ENCODE peak calls at places on chromosomes 4 and X, in six cellular contexts. D, W, P, Y, R and E are unnamed samples.

GRCh38 chr4:73021634-73022033 is 47.9 kb downstream of the COX18 start:
- DNase-seq in P (peak), Y (peak), D (no peak), W (no peak), R (no peak), E (no peak)

GRCh38 chrX:153469811-153470410 is 465 bp downstream of the HAUS7 start:
- DNase-seq in W (peak), R (peak), Y (peak), P (peak), D (no peak), E (no peak)

GRCh38 chr4:602559-602942 is 22.8 kb upstream of the PDE6B start:
- DNase-seq in Y (peak), W (peak), D (peak), R (peak), P (peak), E (peak)

GRCh38 chr4:143287571-143287923 is 49.1 kb upstream of the GAB1 start:
- DNase-seq in Y (no peak), R (no peak), P (no peak), D (no peak), W (no peak), E (no peak)

GRCh38 chr4:96652158-96652557 is 812.3 kb downstream of the PDHA2 start:
- DNase-seq in R (no peak), P (no peak), W (no peak), D (no peak), Y (no peak), E (no peak)

GRCh38 chr4:110639207-110640092 is 16.6 kb upstream of the PITX2 start:
- DNase-seq in P (no peak), Y (peak), D (no peak), W (no peak), R (no peak), E (no peak)

GRCh38 chrX:150767475-150768131 is 74.4 kb downstream of the MTMR1 start:
- DNase-seq in Y (no peak), D (peak), R (no peak), P (no peak), W (no peak), E (no peak)

GRCh38 chrX:53918697-53919096 is 125.6 kb downstream of the PHF8 start:
- DNase-seq in Y (no peak), R (no peak), W (no peak), D (peak), P (no peak), E (no peak)

GRCh38 chr4:78057135-78057599 is at the start of gene FRAS1:
- DNase-seq in Y (peak), D (no peak), P (peak), W (no peak), R (peak), E (peak)

GRCh38 chr4:69038582-69038981 is 57.7 kb upstream of the UGT2B7 start:
- DNase-seq in P (peak), R (no peak), D (no peak), W (no peak), Y (no peak), E (no peak)

GRCh38 chr4:30912098-30912719 is 192.0 kb downstream of the PCDH7 start:
- DNase-seq in R (no peak), Y (no peak), D (no peak), P (no peak), W (no peak), E (no peak)

DNA sequence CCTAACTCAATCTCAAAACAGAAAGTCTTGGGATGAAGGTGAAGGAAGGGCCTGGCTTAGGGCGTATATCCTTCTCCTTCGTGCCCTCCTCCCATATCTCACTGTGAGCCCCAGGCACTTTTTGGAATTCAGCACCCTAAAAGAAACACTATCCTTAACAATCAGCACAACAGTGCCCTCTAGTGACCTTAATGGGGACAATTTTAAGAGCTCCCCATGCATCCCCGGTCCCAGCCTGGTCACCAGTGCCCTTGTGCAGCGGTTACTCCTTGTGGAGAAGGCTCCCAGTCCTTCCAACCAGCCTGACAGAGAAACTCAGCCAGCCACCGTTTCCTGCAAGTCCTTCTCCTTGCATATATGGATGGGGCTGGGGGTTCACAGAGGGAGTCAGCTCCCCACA is 4.2 kb downstream of the PAK3 start:
- DNase-seq in Y (peak), R (peak), W (no peak), D (no peak), P (peak), E (no peak)
- TF ChIP-seq CTCF in Y (no peak), R (peak), W (peak), D (peak), P (peak), E (peak)

DNA sequence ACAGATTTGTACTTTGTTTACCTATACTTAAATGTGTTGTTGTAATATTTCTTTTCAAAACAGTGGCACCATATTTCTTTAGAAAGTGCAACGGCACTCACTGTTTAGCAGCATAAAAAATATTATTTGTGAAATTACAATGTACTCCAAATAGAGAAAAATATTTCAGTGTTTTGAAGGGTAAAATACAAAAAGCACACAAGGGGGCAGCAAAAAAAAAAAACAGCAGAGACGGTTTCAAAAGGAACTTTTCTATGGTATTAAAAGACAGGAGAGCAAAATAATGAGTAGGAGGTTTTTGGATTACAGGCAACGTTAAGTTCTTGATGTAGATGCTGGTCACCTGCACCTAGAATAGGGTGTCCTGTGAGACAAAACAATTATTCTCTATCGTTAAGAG is 2.0 kb downstream of the NUDT11 start:
- DNase-seq in W (no peak), Y (no peak), P (no peak), R (no peak), D (no peak), E (no peak)
- TF ChIP-seq CTCF in W (no peak), Y (no peak), P (no peak), R (peak), D (peak), E (peak)

GRCh38 chrX:5236749-5237148 is 991.9 kb downstream of the NLGN4X start:
- DNase-seq in D (no peak), P (no peak), R (no peak), W (no peak), Y (no peak), E (no peak)
- TF ChIP-seq CTCF in D (no peak), P (no peak), R (no peak), W (no peak), Y (no peak), E (no peak)

GRCh38 chr4:145887241-145887964 is 51.2 kb downstream of the ZNF827 start:
- DNase-seq in R (no peak), P (no peak), Y (no peak), D (no peak), W (no peak), E (no peak)

GRCh38 chr4:145895056-145895455 is 43.6 kb downstream of the ZNF827 start:
- DNase-seq in D (no peak), W (no peak), Y (no peak), P (no peak), R (no peak), E (no peak)

GRCh38 chr4:145888393-145888792 is 50.2 kb downstream of the ZNF827 start:
- DNase-seq in R (no peak), Y (no peak), P (no peak), D (no peak), W (no peak), E (no peak)

GRCh38 chr4:145890689-145891088 is 47.9 kb downstream of the ZNF827 start:
- DNase-seq in D (no peak), R (no peak), P (no peak), Y (no peak), W (no peak), E (no peak)

DNA sequence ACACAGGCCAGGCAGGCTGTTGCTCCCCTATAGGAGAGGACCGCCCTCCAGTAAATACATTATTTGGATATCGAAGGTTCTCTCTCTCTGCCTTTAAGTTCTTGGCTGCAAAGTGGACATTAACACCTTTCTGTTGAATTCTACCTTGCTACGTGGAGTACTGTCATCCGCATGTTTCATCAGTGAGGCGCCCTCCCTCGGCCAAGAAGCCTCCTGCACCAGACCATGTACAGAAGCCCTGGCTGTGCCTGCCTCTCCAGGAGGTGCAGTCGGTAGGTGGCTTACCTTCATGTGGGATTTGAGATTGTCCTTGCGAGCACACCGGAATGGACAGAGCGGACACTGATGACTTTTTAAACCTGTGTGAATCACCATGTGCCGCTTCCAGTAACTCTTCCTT is 46.7 kb downstream of the ZNF827 start:
- DNase-seq in P (no peak), Y (no peak), R (no peak), W (no peak), D (no peak), E (no peak)
- TF ChIP-seq CTCF in P (no peak), Y (no peak), R (peak), W (no peak), D (no peak), E (no peak)

DNA sequence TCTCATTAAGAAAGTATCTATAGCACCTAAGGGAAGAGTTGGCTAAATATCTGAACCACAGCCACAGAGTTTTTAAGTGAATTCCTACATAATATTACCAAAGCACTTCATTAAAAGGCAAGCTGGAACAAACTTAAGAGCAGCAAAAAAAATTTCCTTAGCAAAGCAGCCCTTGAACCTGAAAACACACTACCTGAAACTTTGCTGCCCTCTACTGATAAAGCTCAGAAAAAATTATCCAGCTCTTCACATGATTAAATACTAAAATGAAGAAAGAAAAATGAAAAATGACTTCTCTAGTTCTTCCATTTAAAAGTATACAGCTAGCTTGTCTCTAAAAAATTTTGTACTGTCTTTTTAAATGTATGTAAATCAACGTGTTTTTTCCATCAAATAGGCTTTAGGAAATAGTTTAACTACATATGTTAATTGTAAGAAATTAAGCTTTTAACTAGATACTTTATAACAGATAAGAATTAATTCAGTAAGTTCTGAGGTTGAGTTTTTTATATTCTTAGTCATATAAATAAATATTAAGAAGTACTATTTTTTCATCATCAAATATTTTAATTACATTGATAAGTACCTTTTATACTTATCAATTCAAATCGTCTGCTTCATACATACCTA is 156.1 kb downstream of the STPG2 start:
- DNase-seq in P (no peak), D (no peak), R (no peak), Y (no peak), W (no peak), E (no peak)
- TF ChIP-seq CTCF in P (peak), D (peak), R (peak), Y (no peak), W (peak), E (peak)

DNA sequence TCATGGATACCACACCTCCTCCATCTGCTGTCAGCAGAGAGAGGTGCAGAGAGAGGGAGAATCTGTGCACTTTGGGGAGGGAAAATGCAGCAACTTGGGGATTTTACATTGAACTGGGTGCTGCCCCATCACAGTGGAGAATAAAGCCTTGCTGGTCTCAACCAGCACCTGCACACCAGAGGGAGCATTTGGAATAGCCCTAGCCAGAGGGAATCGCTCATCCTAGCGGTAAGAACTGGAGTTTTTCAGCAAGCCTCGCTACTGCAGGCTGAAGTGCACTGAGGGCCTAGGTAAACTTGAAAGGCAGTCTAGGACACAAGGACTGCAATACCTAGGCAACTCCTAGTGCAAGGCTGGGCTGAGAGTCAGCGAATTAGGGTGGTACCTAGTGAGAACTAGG is 148.7 kb downstream of the KDR start:
- DNase-seq in P (no peak), R (no peak), Y (no peak), D (no peak), W (no peak), E (no peak)
- TF ChIP-seq CTCF in P (no peak), R (no peak), Y (no peak), D (no peak), W (no peak), E (peak)

GRCh38 chr4:6647582-6648230 is 7.2 kb downstream of the MRFAP1 start:
- DNase-seq in D (no peak), R (no peak), Y (no peak), P (no peak), W (no peak), E (no peak)
- TF ChIP-seq CTCF in D (no peak), R (no peak), Y (no peak), P (no peak), W (no peak), E (no peak)

DNA sequence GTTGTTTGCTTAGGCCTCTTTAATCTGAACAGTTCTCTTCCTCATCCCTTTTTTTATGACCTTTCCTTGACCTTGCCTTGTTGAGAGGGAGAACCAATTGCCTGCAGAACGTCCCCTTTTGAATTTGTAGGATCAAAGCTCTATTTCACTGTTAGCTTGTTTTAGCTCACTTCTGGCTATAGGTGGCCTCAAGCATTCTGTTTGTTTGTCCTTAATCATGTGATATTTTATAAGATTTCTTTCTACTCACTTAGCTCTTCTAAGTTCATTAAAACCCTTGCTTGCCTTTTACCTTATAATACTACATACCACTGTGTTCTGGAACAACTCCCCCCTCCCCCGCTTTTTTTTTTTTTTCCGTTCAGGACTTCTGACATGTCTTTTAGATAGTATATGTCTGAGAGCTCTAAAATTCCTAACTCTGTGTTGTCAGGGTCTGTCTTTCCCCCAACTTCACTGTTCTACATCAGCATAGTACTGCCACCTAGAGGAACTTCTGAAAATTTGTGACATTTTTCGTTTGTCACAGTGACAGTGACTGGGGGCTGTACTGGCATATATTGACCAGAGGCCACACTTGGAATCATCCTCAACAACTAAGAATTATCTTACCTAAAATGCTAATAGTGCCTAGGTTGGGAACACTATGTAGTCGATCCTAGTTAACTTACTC is 128.5 kb downstream of the LARP7 start:
- DNase-seq in R (no peak), W (no peak), P (no peak), Y (peak), D (no peak), E (no peak)
- TF ChIP-seq CTCF in R (peak), W (no peak), P (peak), Y (peak), D (peak), E (peak)

DNA sequence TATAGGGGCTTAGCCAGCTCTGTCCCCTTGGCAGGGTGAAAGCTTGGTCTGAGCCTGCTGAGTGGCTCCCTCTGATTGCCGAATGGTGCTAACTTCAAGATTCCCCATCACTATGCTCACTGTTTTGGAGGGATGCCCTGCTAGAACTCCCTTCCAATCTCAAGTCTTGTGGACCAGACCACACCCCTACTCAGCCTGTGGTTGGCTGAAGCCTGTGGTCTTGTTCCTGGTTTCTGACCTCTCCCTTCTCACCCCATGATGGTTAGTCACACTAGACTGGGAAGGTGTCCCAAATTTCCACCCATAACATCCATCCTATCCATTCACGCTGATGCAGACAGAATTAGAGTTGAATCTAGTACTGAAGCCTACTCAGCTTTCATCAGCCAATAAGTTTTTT is 184.7 kb upstream of the NDP start:
- DNase-seq in Y (no peak), P (no peak), D (no peak), W (no peak), R (no peak), E (no peak)
- TF ChIP-seq CTCF in Y (no peak), P (no peak), D (no peak), W (no peak), R (no peak), E (no peak)